ENCODE peak calls at places on chromosomes 3 and 15, in six cellular contexts. T is neural progenitor cell, P is fibroblast of lung, V is GM23338, U is A673, N is endothelial cell of umbilical vein. X is an unnamed sample.

GRCh38 chr3:195774917-195775316 is 36.8 kb downstream of the MUC4 start:
- DNase-seq in T (peak), P (no peak), V (peak), U (peak), N (peak), X (peak)

GRCh38 chr15:83559310-83559966 is 94.5 kb upstream of the ADAMTSL3 start:
- DNase-seq in T (peak), P (peak), V (peak), U (peak), N (peak), X (peak)

GRCh38 chr3:187628169-187628568 is 42.0 kb downstream of the SST start:
- DNase-seq in T (peak), P (no peak), V (peak), U (peak), N (no peak), X (no peak)

GRCh38 chr3:69462022-69462825 is 76.3 kb upstream of the FRMD4B start:
- DNase-seq in T (no peak), P (no peak), V (no peak), U (no peak), N (no peak), X (no peak)

GRCh38 chr3:132064114-132064513 is 29.3 kb upstream of the CPNE4 start:
- DNase-seq in T (peak), P (no peak), V (peak), U (no peak), N (no peak), X (no peak)

GRCh38 chr15:68668926-68669600 is 90.3 kb downstream of the CORO2B start:
- DNase-seq in T (no peak), P (no peak), V (no peak), U (no peak), N (no peak), X (no peak)

GRCh38 chr3:129181834-129182233 is 1.9 kb downstream of the CNBP start:
- DNase-seq in T (no peak), P (no peak), V (peak), U (no peak), N (no peak), X (no peak)

GRCh38 chr3:61899700-61900462 is 338.5 kb downstream of the PTPRG start:
- DNase-seq in T (no peak), P (no peak), V (no peak), U (no peak), N (no peak), X (no peak)

GRCh38 chr3:42264399-42265058 is 1.5 kb downstream of the CCK start:
- DNase-seq in T (no peak), P (peak), V (peak), U (peak), N (no peak), X (peak)

GRCh38 chr15:59178151-59178705 is 28.4 kb upstream of the LDHAL6B start:
- DNase-seq in T (no peak), P (no peak), V (no peak), U (no peak), N (no peak), X (no peak)

GRCh38 chr3:116188231-116188785 is 257.0 kb downstream of the LSAMP start:
- DNase-seq in T (no peak), P (peak), V (no peak), U (peak), N (no peak), X (no peak)

GRCh38 chr3:31979006-31979697 is 1.9 kb downstream of the OSBPL10 start:
- DNase-seq in T (no peak), P (no peak), V (no peak), U (no peak), N (peak), X (no peak)

GRCh38 chr15:32674681-32675080 is 33.2 kb downstream of the SCG5 start:
- DNase-seq in T (no peak), P (no peak), V (no peak), U (no peak), N (no peak), X (no peak)

GRCh38 chr3:134666466-134666865 is 15.6 kb upstream of the KY start:
- DNase-seq in T (no peak), P (peak), V (no peak), U (no peak), N (no peak), X (no peak)

GRCh38 chr3:115788921-115789470 is 165.7 kb downstream of the GAP43 start:
- DNase-seq in T (no peak), P (peak), V (no peak), U (no peak), N (no peak), X (no peak)

GRCh38 chr3:31823184-31823583 is 157.9 kb downstream of the OSBPL10 start:
- DNase-seq in T (no peak), P (no peak), V (no peak), U (no peak), N (no peak), X (no peak)

GRCh38 chr15:92921215-92922131 is 21.3 kb downstream of the CHD2 start:
- DNase-seq in T (no peak), P (peak), V (no peak), U (no peak), N (peak), X (no peak)

GRCh38 chr3:141797167-141797773 is 34.1 kb downstream of the GRK7 start:
- DNase-seq in T (peak), P (peak), V (peak), U (peak), N (peak), X (peak)

GRCh38 chr3:176927985-176928931 is 269.0 kb downstream of the TBL1XR1 start:
- DNase-seq in T (no peak), P (no peak), V (no peak), U (no peak), N (no peak), X (peak)

GRCh38 chr15:48965972-48966371 is 2.3 kb upstream of the SHC4 start:
- DNase-seq in T (no peak), P (peak), V (no peak), U (peak), N (no peak), X (no peak)

GRCh38 chr3:23944861-23945652 is at the start of gene NR1D2:
- DNase-seq in T (peak), P (peak), V (peak), U (peak), N (peak), X (no peak)

GRCh38 chr15:49627407-49627877 is 6.6 kb downstream of the DTWD1 start:
- DNase-seq in T (no peak), P (peak), V (no peak), U (no peak), N (peak), X (no peak)

GRCh38 chr3:95815828-95816227 is 998.6 kb upstream of the EPHA6 start:
- DNase-seq in T (no peak), P (peak), V (no peak), U (no peak), N (no peak), X (no peak)

GRCh38 chr15:74400313-74400850 is 32.9 kb upstream of the CYP11A1 start:
- DNase-seq in T (no peak), P (peak), V (no peak), U (no peak), N (no peak), X (no peak)

GRCh38 chr3:31188112-31188511 is 293.7 kb upstream of the GADL1 start:
- DNase-seq in T (no peak), P (no peak), V (no peak), U (no peak), N (no peak), X (no peak)

GRCh38 chr3:43094851-43095250 is 11.0 kb downstream of the POMGNT2 start:
- DNase-seq in T (peak), P (no peak), V (no peak), U (no peak), N (no peak), X (no peak)

GRCh38 chr3:99108508-99108907 is 207.0 kb upstream of the DCBLD2 start:
- DNase-seq in T (no peak), P (peak), V (no peak), U (peak), N (peak), X (no peak)

GRCh38 chr3:170098753-170099152 is 61.0 kb downstream of the GPR160 start:
- DNase-seq in T (no peak), P (peak), V (no peak), U (no peak), N (no peak), X (no peak)

GRCh38 chr3:133276594-133276993 is 123.3 kb upstream of the BFSP2 start:
- DNase-seq in T (peak), P (no peak), V (peak), U (no peak), N (no peak), X (no peak)

GRCh38 chr15:80895965-80896364 is 93.7 kb downstream of the MESD start:
- DNase-seq in T (no peak), P (no peak), V (no peak), U (no peak), N (no peak), X (no peak)

GRCh38 chr3:136751259-136752045 is 726 bp downstream of the STAG1 start:
- DNase-seq in T (peak), P (peak), V (peak), U (peak), N (peak), X (no peak)

GRCh38 chr3:158725348-158725966 is 6.8 kb downstream of the RARRES1 start:
- DNase-seq in T (no peak), P (peak), V (no peak), U (no peak), N (peak), X (no peak)

GRCh38 chr15:77819841-77820728 is 187.4 kb upstream of the LINGO1 start:
- DNase-seq in T (peak), P (peak), V (peak), U (peak), N (peak), X (no peak)

GRCh38 chr3:184570501-184570900 is 8.9 kb downstream of the EPHB3 start:
- DNase-seq in T (peak), P (no peak), V (no peak), U (no peak), N (no peak), X (no peak)
- H3K27ac ChIP-seq in T (no peak), P (no peak), V (no peak), U (no peak), N (no peak), X (peak)

GRCh38 chr3:113773381-113773780 is 26.5 kb downstream of the ATP6V1A start:
- DNase-seq in T (no peak), P (peak), V (no peak), U (peak), N (no peak), X (no peak)

GRCh38 chr3:113771993-113772392 is 25.2 kb downstream of the ATP6V1A start:
- DNase-seq in T (no peak), P (no peak), V (no peak), U (no peak), N (no peak), X (no peak)

DNA sequence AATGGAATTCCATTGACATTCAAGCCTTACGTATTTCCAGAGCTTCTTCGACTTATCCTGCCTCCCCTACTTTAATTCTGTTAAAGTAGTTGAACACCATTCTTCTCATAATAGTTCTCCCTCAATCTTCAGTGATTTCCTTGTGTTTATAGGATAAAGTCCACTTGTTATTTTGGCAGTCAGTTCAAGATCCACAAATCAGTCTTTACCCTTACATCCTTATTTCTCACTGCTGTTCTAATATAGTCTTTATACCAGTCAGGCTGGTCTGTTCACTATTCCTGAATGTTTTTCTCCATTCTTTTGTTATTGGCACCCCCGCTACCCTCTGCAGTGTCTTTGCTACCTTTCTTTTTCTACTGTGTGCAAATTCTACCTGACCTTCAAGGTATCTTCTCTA is 29.7 kb downstream of the ATP6V1A start:
- DNase-seq in T (no peak), P (no peak), V (no peak), U (no peak), N (no peak), X (no peak)
- H3K4me3 ChIP-seq in T (no peak), P (no peak), V (no peak), U (no peak), N (no peak), X (no peak)

GRCh38 chr15:100635406-100636071 is 33.1 kb downstream of the ASB7 start:
- DNase-seq in T (peak), P (no peak), V (peak), U (no peak), N (peak), X (no peak)
- TF ChIP-seq EZH2 in T (no peak), P (no peak), V (no peak), U (no peak), N (no peak), X (no peak)

GRCh38 chr3:137854498-137855285 is 90.6 kb downstream of the SOX14 start:
- DNase-seq in T (peak), P (no peak), V (peak), U (no peak), N (no peak), X (no peak)
- H3K27ac ChIP-seq in T (peak), P (no peak), V (peak), U (no peak), N (no peak), X (no peak)